ENCODE peak calls at places on chromosomes 3 and 15, in seven cellular contexts. W, U, C, K, H, O and A are unnamed samples. For H3K4me1, the result is how much of the 10 kb centered on the place peaks cover.

GRCh38 chr15:65040461-65040860 is 4.7 kb upstream of the SLC51B start:
- DNase-seq in W (no peak), U (no peak), C (no peak), K (no peak), H (no peak), O (no peak), A (no peak)

GRCh38 chr15:59303641-59304433 is 68.8 kb downstream of the MYO1E start:
- DNase-seq in W (no peak), U (no peak), C (no peak), K (no peak), H (no peak), O (no peak), A (no peak)

GRCh38 chr3:180184806-180185205 is 148.1 kb upstream of the PEX5L start:
- DNase-seq in W (no peak), U (no peak), C (no peak), K (no peak), H (no peak), O (no peak), A (no peak)

GRCh38 chr3:146493221-146493620 is 23.9 kb upstream of the PLSCR2 start:
- DNase-seq in W (no peak), U (no peak), C (no peak), K (no peak), H (no peak), O (no peak), A (no peak)

GRCh38 chr3:122572940-122573412 is 4.5 kb upstream of the PARP15 start:
- DNase-seq in W (peak), U (no peak), C (no peak), K (no peak), H (no peak), O (no peak), A (no peak)

GRCh38 chr3:128489860-128490649 is 2.9 kb downstream of the GATA2 start:
- DNase-seq in W (peak), U (peak), C (no peak), K (no peak), H (peak), O (peak), A (peak)

GRCh38 chr3:117921908-117922456 is 1112.7 kb downstream of the IGSF11 start:
- DNase-seq in W (peak), U (no peak), C (no peak), K (no peak), H (no peak), O (no peak), A (no peak)

GRCh38 chr3:13823186-13823585 is 56.7 kb downstream of the WNT7A start:
- DNase-seq in W (no peak), U (no peak), C (peak), K (no peak), H (no peak), O (no peak), A (no peak)

GRCh38 chr3:101279765-101280385 is 40.5 kb downstream of the IMPG2 start:
- DNase-seq in W (no peak), U (no peak), C (no peak), K (no peak), H (no peak), O (no peak), A (no peak)

GRCh38 chr15:32819406-32819930 is 101.7 kb downstream of the GREM1 start:
- DNase-seq in W (no peak), U (no peak), C (no peak), K (no peak), H (no peak), O (no peak), A (no peak)

GRCh38 chr3:143240921-143241320 is 121.3 kb downstream of the CHST2 start:
- DNase-seq in W (no peak), U (no peak), C (no peak), K (no peak), H (no peak), O (no peak), A (no peak)

GRCh38 chr3:126431103-126431534 is 36.4 kb downstream of the CFAP100 start:
- DNase-seq in W (peak), U (no peak), C (no peak), K (no peak), H (no peak), O (no peak), A (no peak)

GRCh38 chr3:98560911-98561310 is 29.1 kb downstream of the GPR15 start:
- DNase-seq in W (no peak), U (no peak), C (no peak), K (no peak), H (no peak), O (no peak), A (no peak)

GRCh38 chr3:24220859-24221657 is 273.6 kb downstream of the THRB start:
- DNase-seq in W (no peak), U (no peak), C (peak), K (no peak), H (no peak), O (peak), A (peak)

GRCh38 chr3:46056686-46057085 is 29.4 kb upstream of the XCR1 start:
- DNase-seq in W (no peak), U (no peak), C (no peak), K (no peak), H (no peak), O (no peak), A (no peak)

GRCh38 chr3:37944243-37944955 is 46.2 kb upstream of the VILL start:
- DNase-seq in W (no peak), U (no peak), C (no peak), K (no peak), H (no peak), O (no peak), A (no peak)

GRCh38 chr15:20407553-20407952 is 134.0 kb downstream of the GOLGA6L6 start:
- DNase-seq in W (no peak), U (no peak), C (no peak), K (no peak), H (no peak), O (no peak), A (no peak)

GRCh38 chr15:97995881-97996603 is 35.5 kb downstream of the ARRDC4 start:
- DNase-seq in W (peak), U (no peak), C (no peak), K (no peak), H (no peak), O (peak), A (peak)

GRCh38 chr3:46705751-46706572 is 4.8 kb downstream of the TMIE start:
- DNase-seq in W (no peak), U (peak), C (peak), K (no peak), H (peak), O (peak), A (peak)

GRCh38 chr3:133376805-133377204 is 23.1 kb upstream of the BFSP2 start:
- DNase-seq in W (no peak), U (no peak), C (no peak), K (no peak), H (no peak), O (no peak), A (no peak)

GRCh38 chr15:47412802-47413201 is 304.5 kb upstream of the SEMA6D start:
- DNase-seq in W (no peak), U (no peak), C (no peak), K (no peak), H (no peak), O (no peak), A (no peak)

GRCh38 chr3:119311191-119311925 is 17.2 kb downstream of the ARHGAP31 start:
- DNase-seq in W (no peak), U (no peak), C (no peak), K (no peak), H (no peak), O (no peak), A (no peak)

GRCh38 chr3:46096781-46097180 is 69.5 kb upstream of the XCR1 start:
- DNase-seq in W (no peak), U (no peak), C (no peak), K (no peak), H (no peak), O (no peak), A (no peak)

GRCh38 chr3:97960561-97961275 is 11.5 kb downstream of the RIOX2 start:
- DNase-seq in W (no peak), U (no peak), C (no peak), K (no peak), H (no peak), O (no peak), A (no peak)

GRCh38 chr15:29309139-29309538 is 39.5 kb upstream of the NSMCE3 start:
- DNase-seq in W (no peak), U (no peak), C (no peak), K (no peak), H (no peak), O (no peak), A (no peak)

GRCh38 chr3:169379496-169380121 is 283.9 kb downstream of the MECOM start:
- DNase-seq in W (no peak), U (no peak), C (no peak), K (no peak), H (no peak), O (no peak), A (no peak)

GRCh38 chr3:52099006-52099405 is 42.6 kb upstream of the DUSP7 start:
- DNase-seq in W (no peak), U (no peak), C (peak), K (no peak), H (peak), O (no peak), A (peak)

GRCh38 chr3:189830401-189830800 is 199.2 kb downstream of the TP63 start:
- DNase-seq in W (no peak), U (no peak), C (no peak), K (no peak), H (no peak), O (no peak), A (no peak)

GRCh38 chr3:97264180-97264579 is 449.8 kb downstream of the EPHA6 start:
- DNase-seq in W (peak), U (no peak), C (no peak), K (no peak), H (no peak), O (no peak), A (no peak)

GRCh38 chr15:52208306-52208946 is 17.2 kb upstream of the GNB5 start:
- DNase-seq in W (peak), U (no peak), C (no peak), K (no peak), H (no peak), O (peak), A (peak)

GRCh38 chr3:122102191-122102935 is 47.2 kb downstream of the CD86 start:
- DNase-seq in W (no peak), U (no peak), C (no peak), K (no peak), H (no peak), O (no peak), A (no peak)

GRCh38 chr3:76765526-76765925 is 274.4 kb upstream of the ROBO2 start:
- DNase-seq in W (no peak), U (no peak), C (no peak), K (no peak), H (no peak), O (no peak), A (no peak)

GRCh38 chr3:141065841-141066592 is 14.9 kb downstream of the SPSB4 start:
- DNase-seq in W (peak), U (peak), C (no peak), K (no peak), H (peak), O (no peak), A (peak)

GRCh38 chr3:43024183-43024865 is 45.2 kb downstream of the GASK1A start:
- DNase-seq in W (no peak), U (no peak), C (no peak), K (no peak), H (no peak), O (no peak), A (no peak)

GRCh38 chr3:102571985-102572384 is 137.2 kb downstream of the ZPLD1 start:
- DNase-seq in W (no peak), U (no peak), C (no peak), K (no peak), H (no peak), O (no peak), A (no peak)

GRCh38 chr3:40306336-40306735 is 3.2 kb upstream of the EIF1B start:
- DNase-seq in W (no peak), U (no peak), C (no peak), K (no peak), H (no peak), O (no peak), A (no peak)

GRCh38 chr15:77983091-77983707 is 94.3 kb downstream of the TBC1D2B start:
- DNase-seq in W (no peak), U (peak), C (no peak), K (no peak), H (no peak), O (no peak), A (peak)

GRCh38 chr15:73985101-73985873 is 6.8 kb downstream of the STOML1 start:
- DNase-seq in W (no peak), U (no peak), C (no peak), K (no peak), H (peak), O (no peak), A (peak)

GRCh38 chr15:32936283-32936918 is 218.6 kb downstream of the GREM1 start:
- DNase-seq in W (no peak), U (no peak), C (no peak), K (no peak), H (no peak), O (no peak), A (no peak)

DNA sequence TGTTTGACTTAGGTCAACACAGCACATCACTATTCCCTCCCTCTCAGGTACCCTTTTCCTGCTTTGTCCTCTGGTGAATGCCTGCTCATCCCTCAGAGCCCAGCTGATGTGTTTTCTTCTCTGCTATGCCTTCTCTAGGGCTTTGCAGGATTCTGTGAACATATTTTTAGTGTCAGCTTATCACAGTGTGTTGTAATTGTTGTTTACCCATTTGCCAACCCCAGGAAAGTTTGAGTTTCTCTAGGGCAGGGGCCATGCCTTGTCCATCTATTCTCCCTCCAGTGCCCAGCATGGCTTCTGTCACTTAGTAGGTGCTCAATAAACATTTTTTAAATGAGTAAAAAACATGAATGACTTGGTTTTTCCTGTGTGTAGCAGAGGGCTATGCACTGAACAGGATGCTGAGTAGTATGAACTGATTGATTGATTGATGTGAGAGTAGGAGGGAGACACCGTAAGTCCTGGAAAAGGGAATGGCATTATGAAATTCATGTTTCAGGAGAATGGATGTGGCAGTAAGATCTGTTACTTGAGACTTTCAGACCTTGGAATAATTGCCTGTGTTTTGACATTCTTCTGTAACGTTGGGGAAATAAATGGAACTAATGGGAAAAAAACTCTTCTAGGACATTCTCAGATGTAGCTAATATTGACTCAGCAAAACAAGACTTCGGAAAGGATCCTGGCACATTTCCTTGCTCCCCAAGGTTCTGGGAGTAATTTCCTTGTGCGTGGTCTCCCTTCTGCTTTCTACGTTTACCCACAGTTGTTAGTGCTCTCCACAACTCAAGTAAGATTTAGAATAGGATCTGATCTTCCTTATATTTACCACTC is 267.3 kb upstream of the TBL1XR1 start:
- DNase-seq in W (no peak), U (no peak), C (no peak), K (no peak), H (no peak), O (no peak), A (no peak)
- TF ChIP-seq CTCF in W (no peak), U (no peak), C (no peak), K (no peak), H (no peak), O (no peak), A (no peak)

GRCh38 chr15:90001683-90002427 is 731 bp downstream of the ZNF710 start:
- DNase-seq in W (peak), U (peak), C (peak), K (no peak), H (peak), O (peak), A (peak)
- H3K4me1 ChIP-seq in W (under half), U (half or more), C (under half), K (under half), H (under half), O (under half), A (half or more)

DNA sequence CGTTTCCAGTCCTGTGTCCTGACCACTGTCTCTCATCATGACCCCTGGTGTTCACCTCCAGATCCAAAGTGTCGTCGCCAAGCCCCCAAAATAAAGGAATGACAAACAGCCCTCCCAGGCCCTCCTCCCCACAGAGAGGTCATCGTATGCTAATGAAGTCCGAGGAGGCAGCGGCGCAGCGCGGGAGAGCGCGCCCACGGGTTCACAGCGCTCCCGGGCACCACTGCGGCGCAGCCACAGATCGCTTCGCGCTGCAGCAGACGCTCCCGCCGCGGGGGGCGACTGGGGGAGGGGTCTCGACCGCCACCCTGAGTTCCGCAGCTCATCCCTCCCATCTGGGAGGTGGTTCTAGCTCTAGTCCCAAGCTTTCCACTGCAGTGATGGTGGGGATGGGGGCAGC is 1.3 kb downstream of the DGKG start:
- DNase-seq in W (peak), U (no peak), C (no peak), K (no peak), H (no peak), O (no peak), A (peak)
- TF ChIP-seq CTCF in W (no peak), U (no peak), C (no peak), K (no peak), H (no peak), O (no peak), A (no peak)

GRCh38 chr15:76282451-76282850 is 28.8 kb downstream of the ETFA start:
- DNase-seq in W (no peak), U (no peak), C (no peak), K (no peak), H (no peak), O (no peak), A (no peak)
- H3K4me1 ChIP-seq in W (under half), U (under half), C (under half), K (under half), H (under half), O (under half), A (under half)

GRCh38 chr3:194573680-194574437 is 59.4 kb downstream of the TMEM44 start:
- DNase-seq in W (peak), U (no peak), C (peak), K (no peak), H (no peak), O (no peak), A (no peak)

GRCh38 chr3:194572131-194572789 is 61.0 kb downstream of the TMEM44 start:
- DNase-seq in W (no peak), U (peak), C (peak), K (peak), H (peak), O (peak), A (peak)

GRCh38 chr3:194572944-194573491 is 60.2 kb downstream of the TMEM44 start:
- DNase-seq in W (no peak), U (no peak), C (no peak), K (no peak), H (no peak), O (no peak), A (no peak)

GRCh38 chr3:194575484-194576210 is 57.6 kb downstream of the TMEM44 start:
- DNase-seq in W (peak), U (no peak), C (peak), K (no peak), H (no peak), O (peak), A (peak)

GRCh38 chr3:194574639-194575483 is 58.4 kb downstream of the TMEM44 start:
- DNase-seq in W (no peak), U (no peak), C (no peak), K (no peak), H (no peak), O (no peak), A (no peak)
- TF ChIP-seq CTCF in W (no peak), U (no peak), C (no peak), K (no peak), H (peak), O (no peak), A (no peak)

GRCh38 chr15:99474981-99475753 is 90.6 kb upstream of the MEF2A start:
- DNase-seq in W (no peak), U (no peak), C (peak), K (no peak), H (no peak), O (no peak), A (peak)
- H3K4me1 ChIP-seq in W (under half), U (under half), C (under half), K (under half), H (under half), O (under half), A (under half)